ENCODE peak calls at places on chromosomes 16 and 17, in four cellular contexts. Z is stimulated activated CD4-positive, alpha-beta T cell treated with anti-CD3 and anti-CD28 coated beads, TNF-alpha, amount 100 ng/mL, for 1 hour; J is activated effector memory CD4-positive, alpha-beta T cell treated with anti-CD3 and anti-CD28 coated beads, Interleukin-2, amount 50 U/mL, for 16 hours; N is RWPE1. D is an unnamed sample.
A peak's percentile ranks its signal among the peaks of the same experiment; 100 is the strongest.

GRCh38 chr16:75506567-75506966 is 11.3 kb upstream of the CHST6 start:
- DNase-seq in Z (no peak), N (peak; percentile 88), J (no peak), D (peak; percentile 75)

GRCh38 chr16:5042574-5043171 is 8.9 kb upstream of the NAGPA start:
- DNase-seq in J (no peak), N (no peak), Z (no peak), D (no peak)

GRCh38 chr17:49991409-49991808 is 3.6 kb downstream of the DLX3 start:
- DNase-seq in N (no peak), J (no peak), Z (no peak), D (no peak)

GRCh38 chr17:65228734-65229390 is 91.7 kb downstream of the RGS9 start:
- DNase-seq in N (no peak), Z (peak; percentile 22), J (peak; percentile 76), D (no peak)

GRCh38 chr16:1650131-1650530 is 27.9 kb upstream of the JPT2 start:
- DNase-seq in J (no peak), Z (no peak), N (no peak), D (no peak)

GRCh38 chr16:24035127-24035842 is 199.5 kb downstream of the PRKCB start:
- DNase-seq in J (no peak), N (no peak), Z (no peak), D (no peak)

GRCh38 chr16:529012-529575 is 1.6 kb downstream of the CAPN15 start:
- DNase-seq in N (no peak), Z (no peak), J (no peak), D (no peak)

GRCh38 chr17:80957461-80957941 is 34.1 kb upstream of the CHMP6 start:
- DNase-seq in J (peak; percentile 54), N (no peak), Z (no peak), D (peak; percentile 64)

GRCh38 chr17:76147211-76148014 is 6.4 kb upstream of the FOXJ1 start:
- DNase-seq in Z (no peak), J (peak; percentile 43), N (peak; percentile 46), D (peak; percentile 57)

GRCh38 chr17:82647593-82648164 is 565 bp downstream of the WDR45B start:
- DNase-seq in N (peak; percentile 38), Z (peak; percentile 40), J (peak; percentile 85), D (peak; percentile 74)

GRCh38 chr17:53191878-53192277 is 630.8 kb upstream of the KIF2B start:
- DNase-seq in N (no peak), J (no peak), Z (no peak), D (no peak)

D was measured in sigmoid colon.